ENCODE peak calls at places on chromosomes 16 and 17, in six cellular contexts. B is lower leg skin, N is tibial nerve, W is GM10248, S is fibroblast of lung, J is RWPE1. Y is an unnamed sample.

GRCh38 chr17:43399839-43400328 is 1.1 kb downstream of the ARL4D start:
- DNase-seq in B (no peak), S (no peak), N (no peak), J (no peak), W (no peak), Y (no peak)

GRCh38 chr16:82011199-82011641 is at the start of gene SDR42E1:
- DNase-seq in S (peak), B (no peak), N (no peak), W (peak), J (peak), Y (no peak)

GRCh38 chr17:27555364-27555763 is 75.6 kb upstream of the LGALS9 start:
- DNase-seq in W (no peak), B (no peak), N (no peak), J (no peak), S (no peak), Y (no peak)

GRCh38 chr16:68074850-68075249 is 10.3 kb upstream of the NFATC3 start:
- DNase-seq in S (no peak), N (no peak), J (no peak), B (no peak), W (peak), Y (no peak)

GRCh38 chr17:40720904-40721303 is 17.4 kb upstream of the KRT24 start:
- DNase-seq in N (no peak), B (no peak), J (no peak), W (no peak), S (no peak), Y (no peak)

GRCh38 chr17:65785109-65785508 is 223.7 kb upstream of the AXIN2 start:
- DNase-seq in J (peak), W (no peak), S (peak), B (no peak), N (no peak), Y (no peak)

GRCh38 chr17:37388266-37388665 is 12.5 kb downstream of the C17orf78 start:
- DNase-seq in S (peak), W (no peak), B (no peak), J (no peak), N (no peak), Y (no peak)

GRCh38 chr16:68491576-68491950 is 43.3 kb upstream of the SMPD3 start:
- DNase-seq in B (no peak), S (no peak), N (no peak), J (no peak), W (no peak), Y (no peak)

GRCh38 chr16:11546522-11547485 is 39.9 kb downstream of the LITAF start:
- DNase-seq in W (no peak), N (no peak), S (peak), J (no peak), B (no peak), Y (no peak)

GRCh38 chr16:66003196-66003595 is 363.3 kb upstream of the CDH5 start:
- DNase-seq in J (no peak), N (no peak), S (no peak), W (no peak), B (no peak), Y (no peak)

GRCh38 chr17:38364741-38365140 is 13.1 kb downstream of the SOCS7 start:
- DNase-seq in J (no peak), B (no peak), S (no peak), W (no peak), N (no peak), Y (no peak)

GRCh38 chr17:67707442-67707841 is 10.3 kb upstream of the NOL11 start:
- DNase-seq in B (no peak), J (no peak), S (no peak), N (no peak), W (no peak), Y (no peak)

GRCh38 chr17:41583137-41584127 is 3.3 kb downstream of the KRT14 start:
- DNase-seq in J (no peak), W (no peak), N (no peak), S (no peak), B (no peak), Y (no peak)

GRCh38 chr16:64440421-64440831 is 681.4 kb downstream of the CDH11 start:
- DNase-seq in S (peak), B (peak), W (no peak), J (peak), N (no peak), Y (no peak)

GRCh38 chr17:69314246-69315030 is 12.5 kb downstream of the ABCA5 start:
- DNase-seq in J (no peak), N (no peak), W (no peak), S (no peak), B (no peak), Y (no peak)

GRCh38 chr17:4696432-4696796 is 7.5 kb downstream of the PELP1 start:
- DNase-seq in S (no peak), J (no peak), B (no peak), W (peak), N (no peak), Y (no peak)

GRCh38 chr17:33080091-33080490 is 88.4 kb downstream of the SPACA3 start:
- DNase-seq in W (no peak), S (no peak), N (no peak), B (no peak), J (no peak), Y (no peak)

GRCh38 chr17:75404223-75404738 is 1.2 kb downstream of the GRB2 start:
- DNase-seq in S (peak), B (peak), W (peak), N (peak), J (peak), Y (peak)

GRCh38 chr16:81551141-81551808 is 106.7 kb downstream of the CMIP start:
- DNase-seq in W (peak), B (no peak), N (no peak), S (peak), J (no peak), Y (no peak)

GRCh38 chr17:77383613-77384608 is 243.1 kb downstream of the SEC14L1 start:
- DNase-seq in S (no peak), J (no peak), W (no peak), B (no peak), N (no peak), Y (no peak)

GRCh38 chr17:41333836-41334235 is 16.8 kb downstream of the KRT33A start:
- DNase-seq in B (no peak), W (no peak), J (no peak), N (no peak), S (no peak), Y (no peak)

GRCh38 chr17:32258383-32259121 is 7.1 kb upstream of the RHBDL3 start:
- DNase-seq in W (no peak), N (no peak), B (no peak), S (no peak), J (no peak), Y (no peak)

GRCh38 chr16:53821487-53821886 is 117.5 kb downstream of the FTO start:
- DNase-seq in W (no peak), J (no peak), B (no peak), S (peak), N (no peak), Y (no peak)

GRCh38 chr16:53826658-53827057 is 122.7 kb downstream of the FTO start:
- DNase-seq in J (no peak), B (no peak), S (no peak), W (no peak), N (no peak), Y (no peak)

GRCh38 chr16:53822936-53823529 is 119.1 kb downstream of the FTO start:
- DNase-seq in B (no peak), S (peak), N (no peak), W (peak), J (no peak), Y (no peak)

GRCh38 chr16:53817812-53818211 is 113.9 kb downstream of the FTO start:
- DNase-seq in J (no peak), B (no peak), W (no peak), S (peak), N (no peak), Y (no peak)

DNA sequence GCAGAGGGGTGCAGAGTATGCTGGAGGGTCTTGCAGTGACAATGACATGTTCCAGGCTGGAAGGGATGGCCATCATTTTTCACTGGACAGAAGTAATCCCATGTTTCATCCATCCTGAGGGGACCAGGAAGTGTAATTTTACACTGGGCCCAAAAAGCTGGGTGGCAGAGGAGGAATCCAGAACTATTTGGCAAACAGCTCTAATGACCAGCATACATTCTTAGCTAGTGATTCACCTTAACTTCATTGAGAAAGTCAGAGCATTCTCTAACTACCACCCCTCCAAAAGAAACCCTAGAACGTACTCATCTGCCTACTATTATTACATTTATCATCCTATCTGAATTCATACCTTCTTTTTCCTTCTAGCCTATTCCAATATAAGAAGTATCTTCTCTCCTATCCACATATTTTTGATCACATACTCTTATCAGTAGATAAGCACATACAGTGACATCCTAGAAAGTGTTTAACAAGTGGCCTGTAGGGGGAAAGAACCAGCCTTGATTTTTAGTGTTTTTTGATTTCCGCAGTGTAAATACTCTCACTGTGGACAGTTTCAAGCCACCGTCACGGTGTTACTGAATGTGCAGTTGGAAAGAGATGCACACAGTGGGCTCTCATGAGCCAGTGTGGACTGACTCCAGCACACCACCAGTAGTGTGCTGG is 118.1 kb downstream of the FTO start:
- DNase-seq in S (peak), N (no peak), W (no peak), B (no peak), J (peak), Y (no peak)
- TF ChIP-seq CTCF in S (no peak), N (no peak), W (no peak), B (no peak), J (no peak), Y (no peak)

GRCh38 chr16:71645450-71645849 is 19.5 kb downstream of the MARVELD3 start:
- DNase-seq in S (peak), N (no peak), J (peak), W (peak), B (no peak), Y (no peak)
- TF ChIP-seq CTCF in S (peak), N (peak), J (peak), W (peak), B (no peak), Y (peak)

GRCh38 chr16:25108054-25108453 is 3.5 kb upstream of the LCMT1 start:
- DNase-seq in N (no peak), B (no peak), S (no peak), J (no peak), W (peak), Y (no peak)
- TF ChIP-seq CTCF in N (no peak), B (no peak), S (no peak), J (no peak), W (peak), Y (no peak)

DNA sequence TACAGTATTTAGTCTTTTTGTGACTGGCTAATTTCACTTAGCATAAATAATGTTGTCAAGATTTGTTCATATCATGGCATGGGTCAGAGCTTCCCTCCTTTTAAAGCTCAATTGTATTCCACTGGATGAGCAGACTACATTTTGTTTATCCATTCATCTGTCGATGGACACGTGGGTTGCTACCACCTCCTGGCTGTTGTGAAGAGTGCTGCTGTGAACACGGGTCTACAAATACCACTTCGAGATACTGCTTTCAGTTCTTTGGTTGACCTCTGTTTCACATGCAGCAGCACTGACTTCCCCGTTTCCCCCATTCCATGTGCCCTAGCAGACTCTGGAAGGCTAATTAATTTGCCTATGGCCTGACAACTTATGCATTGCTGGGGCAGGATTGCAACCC is 285.4 kb downstream of the SHISA9 start:
- DNase-seq in J (no peak), N (no peak), W (no peak), S (no peak), B (no peak), Y (no peak)
- TF ChIP-seq CTCF in J (no peak), N (no peak), W (no peak), S (no peak), B (no peak), Y (no peak)

DNA sequence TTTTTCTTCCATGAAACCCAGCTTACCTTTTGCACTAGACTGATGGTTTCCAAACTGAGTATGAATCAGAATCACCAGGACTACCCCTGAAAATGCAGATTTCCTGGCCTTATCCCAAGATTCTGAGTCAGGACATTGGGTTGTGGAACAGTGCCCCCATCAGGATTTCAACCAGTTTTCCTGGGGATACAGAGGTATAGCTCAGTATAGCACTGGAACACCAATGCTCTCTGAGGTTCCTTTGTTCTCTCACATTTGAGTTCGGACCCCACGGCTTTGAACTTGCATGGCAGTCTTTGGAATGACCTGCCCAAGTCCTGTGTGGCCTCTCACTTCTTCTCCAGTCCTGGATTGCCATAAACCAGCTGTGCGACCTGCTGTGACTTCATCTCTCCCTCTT is 12.8 kb upstream of the CCL8 start:
- DNase-seq in S (peak), W (no peak), N (no peak), J (peak), B (no peak), Y (peak)
- TF ChIP-seq CTCF in S (peak), W (no peak), N (peak), J (no peak), B (no peak), Y (no peak)

GRCh38 chr16:57372372-57373116 is at the start of gene CX3CL1:
- DNase-seq in N (no peak), W (no peak), B (peak), S (peak), J (no peak), Y (peak)
- TF ChIP-seq CTCF in N (no peak), W (no peak), B (peak), S (no peak), J (no peak), Y (no peak)